ENCODE peak calls at places on chromosome 12, in four cellular contexts. G is Karpas-422, U is endothelial cell, K is adrenal gland. T is an unnamed sample.

GRCh38 chr12:47990351-47991105 is 13.7 kb downstream of the COL2A1 start:
- DNase-seq in K (no peak), U (no peak), G (peak), T (no peak)

GRCh38 chr12:55314043-55314442 is at the start of gene OR6C1:
- DNase-seq in U (no peak), G (no peak), K (no peak), T (no peak)

GRCh38 chr12:31315779-31316465 is 10.0 kb downstream of the SINHCAF start:
- DNase-seq in G (no peak), K (no peak), U (no peak), T (no peak)

GRCh38 chr12:52278931-52279682 is 4.7 kb downstream of the KRT86 start:
- DNase-seq in K (peak), G (peak), U (peak), T (peak)

GRCh38 chr12:81874166-81874565 is 115.0 kb upstream of the PPFIA2 start:
- DNase-seq in K (no peak), U (no peak), G (no peak), T (no peak)

GRCh38 chr12:127607146-127607725 is 659.7 kb upstream of the TMEM132C start:
- DNase-seq in G (no peak), K (no peak), U (no peak), T (no peak)

GRCh38 chr12:52022841-52023181 is 16.1 kb downstream of the TAMALIN start:
- DNase-seq in K (peak), G (no peak), U (no peak), T (peak)

GRCh38 chr12:115710104-115710564 is 567.4 kb downstream of the MED13L start:
- DNase-seq in G (no peak), K (peak), U (no peak), T (no peak)

GRCh38 chr12:130364578-130364977 is 26.9 kb downstream of the PIWIL1 start:
- DNase-seq in U (no peak), K (no peak), G (peak), T (no peak)

GRCh38 chr12:12081836-12082497 is 11.2 kb downstream of the BCL2L14 start:
- DNase-seq in U (peak), K (no peak), G (peak), T (peak)

GRCh38 chr12:105341010-105341409 is 10.5 kb downstream of the C12orf75 start:
- DNase-seq in U (no peak), K (no peak), G (no peak), T (no peak)

GRCh38 chr12:59719701-59720100 is 123.9 kb downstream of the SLC16A7 start:
- DNase-seq in G (no peak), K (no peak), U (no peak), T (no peak)

GRCh38 chr12:106861984-106862894 is 87.8 kb downstream of the RIC8B start:
- DNase-seq in G (no peak), U (no peak), K (no peak), T (no peak)

GRCh38 chr12:6944381-6945186 is 762 bp downstream of the C12orf57 start:
- DNase-seq in K (peak), U (peak), G (peak), T (peak)

T was measured in SW480.